ENCODE peak calls at places on chromosomes 1 and 21, in four cellular contexts. Z, I, N and W are unnamed samples.

GRCh38 chr1:46797696-46798470 is 963 bp upstream of the CYP4B1 start:
- DNase-seq in I (no peak), N (no peak), Z (no peak), W (no peak)

GRCh38 chr21:32320059-32320458 is 21.4 kb downstream of the MRAP start:
- DNase-seq in N (no peak), I (no peak), Z (no peak), W (no peak)

GRCh38 chr1:204992499-204992898 is 50.5 kb upstream of the CNTN2 start:
- DNase-seq in Z (no peak), I (no peak), N (no peak), W (no peak)

GRCh38 chr1:93708734-93709481 is 27.3 kb upstream of the BCAR3 start:
- DNase-seq in Z (peak; percentile 78), N (no peak), I (no peak), W (no peak)

GRCh38 chr21:45554477-45555175 is 12.4 kb upstream of the SLC19A1 start:
- DNase-seq in N (peak; percentile 37), I (peak; percentile 88), Z (peak; percentile 61), W (peak; percentile 68)

GRCh38 chr1:165928075-165928731 is 100.8 kb downstream of the UCK2 start:
- DNase-seq in Z (peak; percentile 49), N (peak; percentile 53), I (no peak), W (peak; percentile 64)

GRCh38 chr1:9455487-9456237 is 83.6 kb upstream of the SLC25A33 start:
- DNase-seq in Z (peak; percentile 79), I (peak; percentile 67), N (peak; percentile 40), W (peak; percentile 71)

GRCh38 chr1:110630770-110631663 is 24.9 kb upstream of the KCNA2 start:
- DNase-seq in N (peak; percentile 46), I (peak; percentile 89), Z (peak; percentile 54), W (peak; percentile 68)

GRCh38 chr1:229191066-229191674 is 79.7 kb upstream of the RAB4A start:
- DNase-seq in N (no peak), Z (no peak), I (no peak), W (peak; percentile 17)

GRCh38 chr1:200096774-200097173 is 69.3 kb downstream of the NR5A2 start:
- DNase-seq in N (no peak), I (no peak), Z (no peak), W (no peak)

GRCh38 chr1:19113362-19114092 is 96.5 kb downstream of the UBR4 start:
- DNase-seq in N (peak; percentile 24), I (no peak), Z (no peak), W (peak; percentile 60)

GRCh38 chr1:227996187-227996950 is 10.4 kb upstream of the WNT3A start:
- DNase-seq in I (no peak), N (no peak), Z (no peak), W (no peak)

GRCh38 chr1:203676455-203676854 is 49.8 kb downstream of the ATP2B4 start:
- DNase-seq in I (no peak), N (no peak), Z (no peak), W (no peak)

GRCh38 chr1:202005958-202006357 is 4.4 kb upstream of the ELF3 start:
- DNase-seq in Z (peak; percentile 35), N (peak; percentile 25), I (no peak), W (peak; percentile 57)

GRCh38 chr21:25373126-25374082 is 233.9 kb downstream of the MRPL39 start:
- DNase-seq in Z (no peak), I (no peak), N (peak; percentile 29), W (peak; percentile 28)

GRCh38 chr1:151549199-151549598 is 9.1 kb downstream of the TUFT1 start:
- DNase-seq in I (no peak), Z (no peak), N (peak; percentile 49), W (no peak)

GRCh38 chr1:72186733-72187307 is 95.5 kb downstream of the NEGR1 start:
- DNase-seq in N (peak; percentile 42), Z (peak; percentile 31), I (no peak), W (peak; percentile 54)

GRCh38 chr1:230972855-230973271 is 5.8 kb downstream of the TTC13 start:
- DNase-seq in Z (no peak), N (peak; percentile 47), I (peak; percentile 79), W (no peak)

GRCh38 chr1:209435654-209436566 is 147.6 kb upstream of the CAMK1G start:
- DNase-seq in N (peak; percentile 76), Z (peak; percentile 73), I (no peak), W (peak; percentile 84)

GRCh38 chr1:4602536-4603316 is 51.7 kb upstream of the AJAP1 start:
- DNase-seq in Z (no peak), I (no peak), N (no peak), W (no peak)

GRCh38 chr1:47215713-47216112 is 16.3 kb downstream of the TAL1 start:
- DNase-seq in N (no peak), I (no peak), Z (no peak), W (no peak)

GRCh38 chr1:158646465-158646864 is 40.0 kb downstream of the SPTA1 start:
- DNase-seq in N (no peak), Z (no peak), I (no peak), W (no peak)

GRCh38 chr1:74729741-74730478 is 2.9 kb downstream of the CRYZ start:
- DNase-seq in I (no peak), Z (peak; percentile 68), N (peak; percentile 50), W (peak; percentile 33)

GRCh38 chr1:228358039-228358763 is 48.4 kb downstream of the TRIM11 start:
- DNase-seq in N (peak; percentile 12), Z (no peak), I (no peak), W (no peak)

GRCh38 chr1:176669782-176670181 is 206.8 kb downstream of the PAPPA2 start:
- DNase-seq in I (no peak), Z (no peak), N (no peak), W (no peak)

GRCh38 chr1:221987860-221988520 is 246.1 kb upstream of the DUSP10 start:
- DNase-seq in N (peak; percentile 62), Z (peak; percentile 50), I (no peak), W (peak; percentile 66)

GRCh38 chr1:2194319-2194897 is at the start of gene FAAP20:
- DNase-seq in I (no peak), N (peak; percentile 54), Z (peak; percentile 77), W (peak; percentile 66)

GRCh38 chr1:102970496-102971078 is 137.7 kb downstream of the COL11A1 start:
- DNase-seq in N (peak; percentile 67), I (no peak), Z (peak; percentile 80), W (peak; percentile 78)

GRCh38 chr1:7248402-7248805 is 463.1 kb downstream of the CAMTA1 start:
- DNase-seq in I (no peak), N (no peak), Z (no peak), W (no peak)

GRCh38 chr1:219626865-219627264 is 14.0 kb upstream of the ZC3H11B start:
- DNase-seq in I (no peak), N (no peak), Z (no peak), W (peak; percentile 25)

GRCh38 chr1:55192093-55192492 is 23.1 kb downstream of the USP24 start:
- DNase-seq in I (no peak), Z (no peak), N (no peak), W (no peak)

GRCh38 chr1:180094705-180095280 is 59.9 kb upstream of the QSOX1 start:
- DNase-seq in I (no peak), Z (peak; percentile 27), N (no peak), W (no peak)

GRCh38 chr1:23370270-23370743 is 671 bp upstream of the ZNF436 start:
- DNase-seq in I (no peak), N (peak; percentile 77), Z (no peak), W (no peak)
- H3K4me3 ChIP-seq in I (no peak overlapping the region), N (peak overlapping the region; percentile 72), Z (peak overlapping the region; percentile 81), W (peak overlapping the region; percentile 98)

DNA sequence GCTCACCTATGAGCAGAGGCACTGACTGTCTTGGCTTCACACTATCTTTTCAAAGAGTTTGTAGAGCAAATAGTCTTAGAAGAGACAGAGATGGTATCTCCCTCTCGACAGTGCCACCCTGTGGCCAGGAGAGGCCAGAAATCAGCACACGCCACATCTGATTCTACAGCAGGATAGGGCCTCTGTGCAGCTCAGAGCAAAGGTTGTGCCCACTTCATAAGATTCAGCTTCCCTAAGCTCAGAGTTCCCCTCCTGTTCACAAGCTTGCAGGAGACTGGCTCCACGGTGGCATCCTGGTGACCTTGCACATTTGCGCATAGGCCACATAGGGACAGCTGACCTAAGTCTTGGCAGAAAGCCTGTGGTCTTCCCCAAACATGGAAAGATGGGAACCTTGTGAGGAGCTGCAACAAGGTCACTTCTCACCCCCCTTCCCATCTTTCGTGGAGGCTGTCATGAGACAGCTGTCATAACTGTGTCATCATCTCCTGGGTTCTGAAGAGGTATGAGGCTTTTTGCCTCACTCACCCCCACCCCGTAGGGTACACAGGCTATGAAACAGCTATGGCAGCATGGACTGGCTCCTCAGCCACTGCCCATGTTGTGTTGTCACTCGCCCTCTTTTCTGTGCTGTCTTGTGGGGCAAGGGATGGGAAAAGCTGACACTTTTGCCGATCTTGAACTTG is 3.0 kb downstream of the ITLN2 start:
- DNase-seq in I (peak; percentile 74), Z (peak; percentile 63), N (peak; percentile 34), W (peak; percentile 79)
- H3K4me3 ChIP-seq in I (no peak overlapping the region), Z (no peak overlapping the region), N (no peak overlapping the region), W (no peak overlapping the region)

GRCh38 chr1:11780380-11781147 is 18.6 kb downstream of the C1orf167 start:
- DNase-seq in N (no peak), Z (no peak), I (no peak), W (no peak)

GRCh38 chr1:11782127-11782708 is 20.2 kb downstream of the C1orf167 start:
- DNase-seq in I (no peak), Z (no peak), N (no peak), W (no peak)

GRCh38 chr1:11783556-11783955 is 21.6 kb downstream of the C1orf167 start:
- DNase-seq in N (no peak), Z (no peak), I (no peak), W (no peak)

GRCh38 chr1:11779715-11780379 is 17.9 kb downstream of the C1orf167 start:
- DNase-seq in N (no peak), I (no peak), Z (no peak), W (no peak)

DNA sequence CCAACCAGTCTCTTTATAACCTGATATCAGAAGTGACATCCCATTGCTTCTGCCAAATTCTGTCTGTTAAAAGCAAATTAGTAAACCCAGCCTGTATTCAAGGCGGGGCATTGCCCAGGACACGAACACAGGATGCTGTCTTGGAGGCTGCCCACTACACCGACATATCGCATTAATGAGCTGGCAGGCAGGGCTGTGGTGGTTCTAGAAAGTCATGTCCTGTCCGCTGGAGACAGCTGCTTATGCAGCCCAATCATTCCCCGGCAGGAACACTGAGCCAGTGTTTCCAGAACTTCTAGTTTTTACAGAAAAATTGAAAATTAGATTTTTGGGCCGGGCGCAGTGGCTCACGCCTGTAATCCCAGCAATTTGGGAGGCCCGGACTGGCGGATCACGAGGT is 19.3 kb downstream of the C1orf167 start:
- DNase-seq in I (no peak), N (no peak), Z (no peak), W (no peak)
- H3K4me3 ChIP-seq in I (no peak overlapping the region), N (no peak overlapping the region), Z (no peak overlapping the region), W (no peak overlapping the region)

GRCh38 chr1:160746870-160747500 is 7.9 kb downstream of the SLAMF7 start:
- DNase-seq in N (no peak), I (no peak), Z (no peak), W (peak; percentile 14)
- H3K4me3 ChIP-seq in N (no peak overlapping the region), I (no peak overlapping the region), Z (no peak overlapping the region), W (no peak overlapping the region)